ENCODE peak calls at places on chromosomes 7 and 10, in six cellular contexts. One of them, this sample, is unnamed.

GRCh38 chr7:69817835-69818646 is 219.8 kb downstream of the AUTS2 start:
- DNase-seq in NCI-H345: no peak
- DNase-seq in stimulated activated CD4-positive, alpha-beta T cell treated with anti-CD3 and anti-CD28 coated beads, Interleukin-2, amount 100 ng/mL, for 48 hours: no peak
- DNase-seq in ELF-1: no peak
- DNase-seq in M059J: no peak
- DNase-seq in GM20000: no peak
- DNase-seq in this sample: no peak

GRCh38 chr10:131833446-131834080 is 67.2 kb upstream of the PPP2R2D start:
- DNase-seq in M059J: no peak
- DNase-seq in NCI-H345: no peak
- DNase-seq in ELF-1: no peak
- DNase-seq in GM20000: no peak
- DNase-seq in stimulated activated CD4-positive, alpha-beta T cell treated with anti-CD3 and anti-CD28 coated beads, Interleukin-2, amount 100 ng/mL, for 48 hours: no peak
- DNase-seq in this sample: no peak

GRCh38 chr7:102009628-102010027 is 192.2 kb downstream of the CUX1 start:
- DNase-seq in ELF-1: peak; percentile 51
- DNase-seq in GM20000: no peak
- DNase-seq in stimulated activated CD4-positive, alpha-beta T cell treated with anti-CD3 and anti-CD28 coated beads, Interleukin-2, amount 100 ng/mL, for 48 hours: no peak
- DNase-seq in NCI-H345: no peak
- DNase-seq in M059J: no peak
- DNase-seq in this sample: no peak

GRCh38 chr10:23656735-23657134 is 217.9 kb downstream of the OTUD1 start:
- DNase-seq in ELF-1: peak; percentile 3
- DNase-seq in GM20000: no peak
- DNase-seq in NCI-H345: no peak
- DNase-seq in stimulated activated CD4-positive, alpha-beta T cell treated with anti-CD3 and anti-CD28 coated beads, Interleukin-2, amount 100 ng/mL, for 48 hours: no peak
- DNase-seq in M059J: no peak
- DNase-seq in this sample: no peak

GRCh38 chr10:18737236-18737635 is 78.0 kb downstream of the ARL5B start:
- DNase-seq in NCI-H345: no peak
- DNase-seq in GM20000: no peak
- DNase-seq in ELF-1: no peak
- DNase-seq in M059J: peak; percentile 60
- DNase-seq in stimulated activated CD4-positive, alpha-beta T cell treated with anti-CD3 and anti-CD28 coated beads, Interleukin-2, amount 100 ng/mL, for 48 hours: no peak
- DNase-seq in this sample: no peak

GRCh38 chr7:106895246-106895864 is 30.3 kb downstream of the PIK3CG start:
- DNase-seq in stimulated activated CD4-positive, alpha-beta T cell treated with anti-CD3 and anti-CD28 coated beads, Interleukin-2, amount 100 ng/mL, for 48 hours: no peak
- DNase-seq in ELF-1: no peak
- DNase-seq in M059J: peak; percentile 33
- DNase-seq in NCI-H345: no peak
- DNase-seq in GM20000: peak; percentile 25
- DNase-seq in this sample: no peak

GRCh38 chr7:44724276-44724675 is 24.4 kb upstream of the ZMIZ2 start:
- DNase-seq in NCI-H345: no peak
- DNase-seq in M059J: no peak
- DNase-seq in stimulated activated CD4-positive, alpha-beta T cell treated with anti-CD3 and anti-CD28 coated beads, Interleukin-2, amount 100 ng/mL, for 48 hours: no peak
- DNase-seq in ELF-1: peak; percentile 83
- DNase-seq in GM20000: no peak
- DNase-seq in this sample: no peak

GRCh38 chr10:95392711-95393164 is 101.9 kb upstream of the PDLIM1 start:
- DNase-seq in M059J: no peak
- DNase-seq in GM20000: no peak
- DNase-seq in stimulated activated CD4-positive, alpha-beta T cell treated with anti-CD3 and anti-CD28 coated beads, Interleukin-2, amount 100 ng/mL, for 48 hours: no peak
- DNase-seq in ELF-1: no peak
- DNase-seq in NCI-H345: no peak
- DNase-seq in this sample: no peak

GRCh38 chr7:107874605-107875446 is 16.2 kb upstream of the DLD start:
- DNase-seq in stimulated activated CD4-positive, alpha-beta T cell treated with anti-CD3 and anti-CD28 coated beads, Interleukin-2, amount 100 ng/mL, for 48 hours: peak; percentile 26
- DNase-seq in ELF-1: peak; percentile 18
- DNase-seq in NCI-H345: peak; percentile 54
- DNase-seq in M059J: peak; percentile 67
- DNase-seq in GM20000: peak; percentile 62
- DNase-seq in this sample: peak; percentile 54

GRCh38 chr10:86648706-86649426 is 5.5 kb upstream of the OPN4 start:
- DNase-seq in GM20000: no peak
- DNase-seq in ELF-1: no peak
- DNase-seq in stimulated activated CD4-positive, alpha-beta T cell treated with anti-CD3 and anti-CD28 coated beads, Interleukin-2, amount 100 ng/mL, for 48 hours: no peak
- DNase-seq in M059J: peak; percentile 98
- DNase-seq in NCI-H345: no peak
- DNase-seq in this sample: peak; percentile 80

GRCh38 chr7:1386623-1387220 is 72.5 kb downstream of the MICALL2 start:
- DNase-seq in ELF-1: no peak
- DNase-seq in GM20000: no peak
- DNase-seq in stimulated activated CD4-positive, alpha-beta T cell treated with anti-CD3 and anti-CD28 coated beads, Interleukin-2, amount 100 ng/mL, for 48 hours: no peak
- DNase-seq in NCI-H345: peak; percentile 44
- DNase-seq in M059J: peak; percentile 52
- DNase-seq in this sample: no peak

GRCh38 chr10:133166504-133166827 is 6.4 kb downstream of the KNDC1 start:
- DNase-seq in GM20000: no peak
- DNase-seq in ELF-1: no peak
- DNase-seq in stimulated activated CD4-positive, alpha-beta T cell treated with anti-CD3 and anti-CD28 coated beads, Interleukin-2, amount 100 ng/mL, for 48 hours: no peak
- DNase-seq in NCI-H345: no peak
- DNase-seq in M059J: no peak
- DNase-seq in this sample: peak; percentile 30

GRCh38 chr7:2109251-2109935 is 123.4 kb downstream of the MAD1L1 start:
- DNase-seq in stimulated activated CD4-positive, alpha-beta T cell treated with anti-CD3 and anti-CD28 coated beads, Interleukin-2, amount 100 ng/mL, for 48 hours: no peak
- DNase-seq in GM20000: no peak
- DNase-seq in M059J: no peak
- DNase-seq in NCI-H345: no peak
- DNase-seq in ELF-1: peak; percentile 53
- DNase-seq in this sample: no peak

GRCh38 chr10:62081322-62081945 is 179.9 kb downstream of the ARID5B start:
- DNase-seq in M059J: no peak
- DNase-seq in NCI-H345: no peak
- DNase-seq in GM20000: no peak
- DNase-seq in ELF-1: no peak
- DNase-seq in stimulated activated CD4-positive, alpha-beta T cell treated with anti-CD3 and anti-CD28 coated beads, Interleukin-2, amount 100 ng/mL, for 48 hours: no peak
- DNase-seq in this sample: no peak

GRCh38 chr10:15860692-15861201 is 440 bp upstream of the MINDY3 start:
- DNase-seq in NCI-H345: no peak
- DNase-seq in ELF-1: no peak
- DNase-seq in GM20000: no peak
- DNase-seq in M059J: no peak
- DNase-seq in stimulated activated CD4-positive, alpha-beta T cell treated with anti-CD3 and anti-CD28 coated beads, Interleukin-2, amount 100 ng/mL, for 48 hours: no peak
- DNase-seq in this sample: no peak

GRCh38 chr7:75054744-75055527 is 18.7 kb downstream of the RCC1L start:
- DNase-seq in NCI-H345: no peak
- DNase-seq in M059J: peak; percentile 97
- DNase-seq in stimulated activated CD4-positive, alpha-beta T cell treated with anti-CD3 and anti-CD28 coated beads, Interleukin-2, amount 100 ng/mL, for 48 hours: no peak
- DNase-seq in GM20000: no peak
- DNase-seq in ELF-1: peak; percentile 22
- DNase-seq in this sample: no peak

GRCh38 chr10:31650010-31650409 is 278.6 kb downstream of the ARHGAP12 start:
- DNase-seq in stimulated activated CD4-positive, alpha-beta T cell treated with anti-CD3 and anti-CD28 coated beads, Interleukin-2, amount 100 ng/mL, for 48 hours: no peak
- DNase-seq in NCI-H345: no peak
- DNase-seq in ELF-1: no peak
- DNase-seq in M059J: peak; percentile 78
- DNase-seq in GM20000: no peak
- DNase-seq in this sample: peak; percentile 77

GRCh38 chr10:6342091-6342490 is 139.4 kb downstream of the PFKFB3 start:
- DNase-seq in stimulated activated CD4-positive, alpha-beta T cell treated with anti-CD3 and anti-CD28 coated beads, Interleukin-2, amount 100 ng/mL, for 48 hours: no peak
- DNase-seq in GM20000: no peak
- DNase-seq in M059J: no peak
- DNase-seq in NCI-H345: no peak
- DNase-seq in ELF-1: no peak
- DNase-seq in this sample: no peak

GRCh38 chr10:98276316-98276715 is 8.3 kb upstream of the LOXL4 start:
- DNase-seq in stimulated activated CD4-positive, alpha-beta T cell treated with anti-CD3 and anti-CD28 coated beads, Interleukin-2, amount 100 ng/mL, for 48 hours: no peak
- DNase-seq in ELF-1: no peak
- DNase-seq in NCI-H345: no peak
- DNase-seq in M059J: no peak
- DNase-seq in GM20000: no peak
- DNase-seq in this sample: no peak

GRCh38 chr7:48976268-48976667 is 51.9 kb downstream of the CDC14C start:
- DNase-seq in GM20000: no peak
- DNase-seq in M059J: no peak
- DNase-seq in ELF-1: no peak
- DNase-seq in stimulated activated CD4-positive, alpha-beta T cell treated with anti-CD3 and anti-CD28 coated beads, Interleukin-2, amount 100 ng/mL, for 48 hours: no peak
- DNase-seq in NCI-H345: no peak
- DNase-seq in this sample: no peak

GRCh38 chr7:79199961-79200360 is 253.5 kb downstream of the MAGI2 start:
- DNase-seq in NCI-H345: no peak
- DNase-seq in GM20000: no peak
- DNase-seq in stimulated activated CD4-positive, alpha-beta T cell treated with anti-CD3 and anti-CD28 coated beads, Interleukin-2, amount 100 ng/mL, for 48 hours: no peak
- DNase-seq in M059J: peak; percentile 55
- DNase-seq in ELF-1: no peak
- DNase-seq in this sample: no peak

GRCh38 chr7:130996841-130997231 is 262.8 kb upstream of the KLF14 start:
- DNase-seq in ELF-1: no peak
- DNase-seq in GM20000: no peak
- DNase-seq in M059J: peak; percentile 69
- DNase-seq in stimulated activated CD4-positive, alpha-beta T cell treated with anti-CD3 and anti-CD28 coated beads, Interleukin-2, amount 100 ng/mL, for 48 hours: no peak
- DNase-seq in NCI-H345: peak; percentile 55
- DNase-seq in this sample: peak; percentile 74

GRCh38 chr10:21732067-21732772 is 198.2 kb downstream of the MLLT10 start:
- DNase-seq in GM20000: peak; percentile 66
- DNase-seq in NCI-H345: peak; percentile 44
- DNase-seq in ELF-1: peak; percentile 92
- DNase-seq in M059J: peak; percentile 38
- DNase-seq in stimulated activated CD4-positive, alpha-beta T cell treated with anti-CD3 and anti-CD28 coated beads, Interleukin-2, amount 100 ng/mL, for 48 hours: peak; percentile 46
- DNase-seq in this sample: no peak

GRCh38 chr10:132538790-132539421 is 1.3 kb downstream of the INPP5A start:
- DNase-seq in stimulated activated CD4-positive, alpha-beta T cell treated with anti-CD3 and anti-CD28 coated beads, Interleukin-2, amount 100 ng/mL, for 48 hours: no peak
- DNase-seq in NCI-H345: no peak
- DNase-seq in GM20000: no peak
- DNase-seq in ELF-1: no peak
- DNase-seq in M059J: no peak
- DNase-seq in this sample: no peak

GRCh38 chr10:124403548-124403947 is 15.2 kb downstream of the OAT start:
- DNase-seq in ELF-1: peak; percentile 85
- DNase-seq in M059J: peak; percentile 79
- DNase-seq in stimulated activated CD4-positive, alpha-beta T cell treated with anti-CD3 and anti-CD28 coated beads, Interleukin-2, amount 100 ng/mL, for 48 hours: no peak
- DNase-seq in GM20000: peak; percentile 77
- DNase-seq in NCI-H345: peak; percentile 72
- DNase-seq in this sample: no peak

GRCh38 chr10:12332572-12333381 is 16.6 kb upstream of the CAMK1D start:
- DNase-seq in stimulated activated CD4-positive, alpha-beta T cell treated with anti-CD3 and anti-CD28 coated beads, Interleukin-2, amount 100 ng/mL, for 48 hours: no peak
- DNase-seq in NCI-H345: no peak
- DNase-seq in M059J: peak; percentile 51
- DNase-seq in GM20000: no peak
- DNase-seq in ELF-1: no peak
- DNase-seq in this sample: no peak

GRCh38 chr7:36925207-36925606 is 200.9 kb upstream of the AOAH start:
- DNase-seq in ELF-1: no peak
- DNase-seq in stimulated activated CD4-positive, alpha-beta T cell treated with anti-CD3 and anti-CD28 coated beads, Interleukin-2, amount 100 ng/mL, for 48 hours: no peak
- DNase-seq in M059J: no peak
- DNase-seq in NCI-H345: no peak
- DNase-seq in GM20000: no peak
- DNase-seq in this sample: no peak

GRCh38 chr7:87310790-87311419 is 34.6 kb upstream of the CROT start:
- DNase-seq in NCI-H345: no peak
- DNase-seq in ELF-1: no peak
- DNase-seq in GM20000: no peak
- DNase-seq in M059J: peak; percentile 23
- DNase-seq in stimulated activated CD4-positive, alpha-beta T cell treated with anti-CD3 and anti-CD28 coated beads, Interleukin-2, amount 100 ng/mL, for 48 hours: no peak
- DNase-seq in this sample: no peak

GRCh38 chr7:36188266-36188665 is 35.2 kb downstream of the EEPD1 start:
- DNase-seq in ELF-1: no peak
- DNase-seq in NCI-H345: no peak
- DNase-seq in M059J: no peak
- DNase-seq in stimulated activated CD4-positive, alpha-beta T cell treated with anti-CD3 and anti-CD28 coated beads, Interleukin-2, amount 100 ng/mL, for 48 hours: no peak
- DNase-seq in GM20000: no peak
- DNase-seq in this sample: no peak

GRCh38 chr7:64744680-64745079 is 49.5 kb upstream of the ZNF138 start:
- DNase-seq in stimulated activated CD4-positive, alpha-beta T cell treated with anti-CD3 and anti-CD28 coated beads, Interleukin-2, amount 100 ng/mL, for 48 hours: no peak
- DNase-seq in NCI-H345: no peak
- DNase-seq in M059J: peak; percentile 48
- DNase-seq in ELF-1: no peak
- DNase-seq in GM20000: no peak
- DNase-seq in this sample: no peak

GRCh38 chr10:27819781-27820531 is 74.3 kb upstream of the MKX start:
- DNase-seq in ELF-1: no peak
- DNase-seq in NCI-H345: no peak
- DNase-seq in M059J: peak; percentile 77
- DNase-seq in stimulated activated CD4-positive, alpha-beta T cell treated with anti-CD3 and anti-CD28 coated beads, Interleukin-2, amount 100 ng/mL, for 48 hours: no peak
- DNase-seq in GM20000: no peak
- DNase-seq in this sample: no peak

GRCh38 chr10:32271617-32272016 is 75.3 kb downstream of the EPC1 start:
- DNase-seq in M059J: peak; percentile 2
- DNase-seq in NCI-H345: no peak
- DNase-seq in GM20000: no peak
- DNase-seq in stimulated activated CD4-positive, alpha-beta T cell treated with anti-CD3 and anti-CD28 coated beads, Interleukin-2, amount 100 ng/mL, for 48 hours: no peak
- DNase-seq in ELF-1: no peak
- DNase-seq in this sample: no peak

GRCh38 chr7:158325530-158326381 is 261.9 kb downstream of the PTPRN2 start:
- DNase-seq in ELF-1: peak; percentile 98
- DNase-seq in stimulated activated CD4-positive, alpha-beta T cell treated with anti-CD3 and anti-CD28 coated beads, Interleukin-2, amount 100 ng/mL, for 48 hours: no peak
- DNase-seq in GM20000: no peak
- DNase-seq in M059J: no peak
- DNase-seq in NCI-H345: peak; percentile 90
- DNase-seq in this sample: peak; percentile 81

GRCh38 chr7:45267262-45267661 is 109.7 kb downstream of the RAMP3 start:
- DNase-seq in GM20000: no peak
- DNase-seq in M059J: no peak
- DNase-seq in ELF-1: peak; percentile 40
- DNase-seq in NCI-H345: no peak
- DNase-seq in stimulated activated CD4-positive, alpha-beta T cell treated with anti-CD3 and anti-CD28 coated beads, Interleukin-2, amount 100 ng/mL, for 48 hours: no peak
- DNase-seq in this sample: no peak

GRCh38 chr7:123537026-123537642 is 2.7 kb upstream of the IQUB start:
- DNase-seq in stimulated activated CD4-positive, alpha-beta T cell treated with anti-CD3 and anti-CD28 coated beads, Interleukin-2, amount 100 ng/mL, for 48 hours: no peak
- DNase-seq in M059J: peak; percentile 46
- DNase-seq in ELF-1: no peak
- DNase-seq in NCI-H345: peak; percentile 4
- DNase-seq in GM20000: no peak
- DNase-seq in this sample: no peak

GRCh38 chr10:62354941-62355340 is 19.2 kb upstream of the ZNF365 start:
- DNase-seq in stimulated activated CD4-positive, alpha-beta T cell treated with anti-CD3 and anti-CD28 coated beads, Interleukin-2, amount 100 ng/mL, for 48 hours: no peak
- DNase-seq in ELF-1: no peak
- DNase-seq in NCI-H345: no peak
- DNase-seq in GM20000: no peak
- DNase-seq in M059J: peak; percentile 32
- DNase-seq in this sample: no peak